ENCODE peak calls at places on chromosomes 12 and 14, in four cellular contexts. One of them, this sample, is unnamed.

GRCh38 chr14:31966896-31967668 is 110.0 kb upstream of the ARHGAP5 start:
- DNase-seq in ovary: no peak
- DNase-seq in HepG2: no peak
- DNase-seq in esophagus squamous epithelium: no peak
- DNase-seq in this sample: no peak

GRCh38 chr12:6271281-6271680 is 39.2 kb upstream of the PLEKHG6 start:
- DNase-seq in ovary: no peak
- DNase-seq in HepG2: no peak
- DNase-seq in esophagus squamous epithelium: no peak
- DNase-seq in this sample: no peak

GRCh38 chr12:93025145-93026103 is 96.3 kb upstream of the EEA1 start:
- DNase-seq in ovary: no peak
- DNase-seq in HepG2: no peak
- DNase-seq in esophagus squamous epithelium: no peak
- DNase-seq in this sample: peak

GRCh38 chr14:65260786-65261185 is 151.7 kb upstream of the FUT8 start:
- DNase-seq in ovary: no peak
- DNase-seq in HepG2: no peak
- DNase-seq in esophagus squamous epithelium: no peak
- DNase-seq in this sample: no peak

GRCh38 chr12:32467959-32468863 is 68.9 kb downstream of the FGD4 start:
- DNase-seq in ovary: no peak
- DNase-seq in HepG2: no peak
- DNase-seq in esophagus squamous epithelium: no peak
- DNase-seq in this sample: no peak

GRCh38 chr12:6167327-6168280 is 32.6 kb upstream of the CD9 start:
- DNase-seq in ovary: peak
- DNase-seq in HepG2: peak
- DNase-seq in esophagus squamous epithelium: no peak
- DNase-seq in this sample: peak

GRCh38 chr14:61502459-61503093 is 181.2 kb downstream of the PRKCH start:
- DNase-seq in ovary: no peak
- DNase-seq in HepG2: no peak
- DNase-seq in esophagus squamous epithelium: no peak
- DNase-seq in this sample: peak

GRCh38 chr12:121132601-121133481 is at the start of gene P2RX7:
- DNase-seq in ovary: peak
- DNase-seq in HepG2: no peak
- DNase-seq in esophagus squamous epithelium: no peak
- DNase-seq in this sample: peak

GRCh38 chr12:113678222-113678621 is 206.6 kb upstream of the LHX5 start:
- DNase-seq in ovary: no peak
- DNase-seq in HepG2: no peak
- DNase-seq in esophagus squamous epithelium: no peak
- DNase-seq in this sample: no peak
- H3K4me3 ChIP-seq in ovary: no peak
- H3K4me3 ChIP-seq in HepG2: no peak
- H3K4me3 ChIP-seq in esophagus squamous epithelium: no peak
- H3K4me3 ChIP-seq in this sample: no peak

GRCh38 chr14:36522347-36522971 is 2.4 kb upstream of the NKX2-1 start:
- DNase-seq in ovary: no peak
- DNase-seq in HepG2: no peak
- DNase-seq in esophagus squamous epithelium: no peak
- DNase-seq in this sample: no peak
- H3K4me3 ChIP-seq in ovary: no peak
- H3K4me3 ChIP-seq in HepG2: no peak
- H3K4me3 ChIP-seq in esophagus squamous epithelium: no peak
- H3K4me3 ChIP-seq in this sample: no peak

GRCh38 chr12:98679611-98680005 is 34.5 kb downstream of the APAF1 start:
- DNase-seq in ovary: no peak
- DNase-seq in HepG2: no peak
- DNase-seq in esophagus squamous epithelium: no peak
- DNase-seq in this sample: no peak

GRCh38 chr12:98678946-98679610 is 34.0 kb downstream of the APAF1 start:
- DNase-seq in ovary: no peak
- DNase-seq in HepG2: no peak
- DNase-seq in esophagus squamous epithelium: no peak
- DNase-seq in this sample: no peak

GRCh38 chr12:98684199-98684598 is 39.1 kb downstream of the APAF1 start:
- DNase-seq in ovary: no peak
- DNase-seq in HepG2: no peak
- DNase-seq in esophagus squamous epithelium: no peak
- DNase-seq in this sample: no peak

DNA sequence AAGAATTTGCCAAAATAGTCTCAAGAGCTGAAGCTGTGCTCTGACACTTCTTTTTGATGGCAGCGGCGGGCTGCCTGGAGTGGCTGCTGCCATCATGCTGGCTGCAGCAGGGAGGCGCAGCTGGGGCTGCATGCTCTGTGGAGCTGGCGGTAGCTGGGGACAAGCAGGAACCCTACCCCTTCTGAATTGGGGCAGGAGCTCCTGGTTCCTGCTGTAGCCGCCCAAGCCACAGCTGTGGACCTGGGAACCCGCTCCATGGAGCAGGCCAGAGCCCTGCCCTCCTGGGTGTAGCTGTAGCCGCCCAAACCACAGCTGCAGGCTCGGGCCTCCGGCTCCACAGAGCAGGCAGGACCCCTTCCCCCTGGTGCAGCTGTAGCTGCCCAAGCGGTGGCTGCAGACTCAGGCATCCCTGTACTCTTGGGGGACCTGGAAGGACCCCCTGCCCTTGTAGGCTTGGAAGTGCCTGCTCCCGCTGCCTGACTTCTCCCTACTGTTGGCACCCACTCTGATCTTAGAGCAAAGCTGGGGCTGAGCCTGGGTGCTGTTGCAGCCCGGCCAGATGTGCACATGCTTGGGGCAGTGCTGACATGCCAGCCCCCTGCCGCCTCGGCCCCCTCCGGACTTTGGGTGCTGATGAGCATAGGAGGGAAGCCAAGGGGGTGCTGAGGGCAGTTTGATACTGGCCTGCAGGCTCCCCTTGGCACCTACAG is 33.3 kb downstream of the APAF1 start:
- DNase-seq in ovary: no peak
- DNase-seq in HepG2: no peak
- DNase-seq in esophagus squamous epithelium: no peak
- DNase-seq in this sample: no peak
- H3K4me3 ChIP-seq in ovary: no peak
- H3K4me3 ChIP-seq in HepG2: no peak
- H3K4me3 ChIP-seq in esophagus squamous epithelium: no peak
- H3K4me3 ChIP-seq in this sample: no peak

GRCh38 chr12:110466791-110467190 is 1.3 kb downstream of the GPN3 start:
- DNase-seq in ovary: no peak
- DNase-seq in HepG2: no peak
- DNase-seq in esophagus squamous epithelium: no peak
- DNase-seq in this sample: no peak
- H3K4me3 ChIP-seq in ovary: peak
- H3K4me3 ChIP-seq in HepG2: peak
- H3K4me3 ChIP-seq in esophagus squamous epithelium: no peak
- H3K4me3 ChIP-seq in this sample: peak

GRCh38 chr12:91920276-91920675 is 225.4 kb downstream of the BTG1 start:
- DNase-seq in ovary: no peak
- DNase-seq in HepG2: no peak
- DNase-seq in esophagus squamous epithelium: no peak
- DNase-seq in this sample: peak
- H3K4me3 ChIP-seq in ovary: no peak
- H3K4me3 ChIP-seq in HepG2: no peak
- H3K4me3 ChIP-seq in esophagus squamous epithelium: no peak
- H3K4me3 ChIP-seq in this sample: no peak

DNA sequence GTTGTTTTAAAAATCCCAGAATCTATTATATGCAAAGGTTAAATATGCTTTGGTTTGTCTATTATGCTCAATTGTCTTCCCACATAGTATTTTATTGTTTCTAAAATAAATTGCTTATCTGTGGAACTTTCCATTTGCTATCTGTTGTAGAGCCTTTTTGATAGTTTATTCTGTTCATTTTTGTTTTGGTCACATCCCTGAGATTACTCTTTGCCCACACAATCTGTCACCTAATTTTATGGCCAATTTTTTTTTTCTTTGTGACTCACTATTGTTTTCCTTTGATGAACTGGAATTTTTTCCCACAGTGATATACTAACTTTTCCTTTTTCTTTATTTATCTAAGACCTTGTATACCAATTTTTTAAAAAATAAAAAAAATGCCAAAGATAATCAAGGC is 61.1 kb downstream of the RASSF9 start:
- DNase-seq in ovary: no peak
- DNase-seq in HepG2: no peak
- DNase-seq in esophagus squamous epithelium: no peak
- DNase-seq in this sample: no peak
- H3K4me3 ChIP-seq in ovary: no peak
- H3K4me3 ChIP-seq in HepG2: no peak
- H3K4me3 ChIP-seq in esophagus squamous epithelium: no peak
- H3K4me3 ChIP-seq in this sample: no peak

GRCh38 chr14:24384169-24384568 is 14.6 kb upstream of the NYNRIN start:
- DNase-seq in ovary: no peak
- DNase-seq in HepG2: no peak
- DNase-seq in esophagus squamous epithelium: no peak
- DNase-seq in this sample: no peak
- H3K4me3 ChIP-seq in ovary: no peak
- H3K4me3 ChIP-seq in HepG2: no peak
- H3K4me3 ChIP-seq in esophagus squamous epithelium: no peak
- H3K4me3 ChIP-seq in this sample: no peak

GRCh38 chr14:75373133-75373532 is 54.7 kb upstream of the JDP2 start:
- DNase-seq in ovary: no peak
- DNase-seq in HepG2: no peak
- DNase-seq in esophagus squamous epithelium: no peak
- DNase-seq in this sample: no peak

GRCh38 chr14:75370416-75371205 is 57.2 kb upstream of the JDP2 start:
- DNase-seq in ovary: no peak
- DNase-seq in HepG2: no peak
- DNase-seq in esophagus squamous epithelium: no peak
- DNase-seq in this sample: no peak

GRCh38 chr14:75371297-75371696 is 56.5 kb upstream of the JDP2 start:
- DNase-seq in ovary: no peak
- DNase-seq in HepG2: no peak
- DNase-seq in esophagus squamous epithelium: no peak
- DNase-seq in this sample: no peak

GRCh38 chr14:75373616-75374015 is 54.2 kb upstream of the JDP2 start:
- DNase-seq in ovary: no peak
- DNase-seq in HepG2: no peak
- DNase-seq in esophagus squamous epithelium: no peak
- DNase-seq in this sample: no peak

GRCh38 chr14:75372260-75372659 is 55.6 kb upstream of the JDP2 start:
- DNase-seq in ovary: no peak
- DNase-seq in HepG2: no peak
- DNase-seq in esophagus squamous epithelium: no peak
- DNase-seq in this sample: peak
- H3K4me3 ChIP-seq in ovary: no peak
- H3K4me3 ChIP-seq in HepG2: no peak
- H3K4me3 ChIP-seq in esophagus squamous epithelium: no peak
- H3K4me3 ChIP-seq in this sample: no peak

This sample was measured in fibroblast of pulmonary artery.